ENCODE peak calls at places on chromosomes 7 and 10, in eight cellular contexts. One of them, this sample, is unnamed.

GRCh38 chr7:4725014-4725951 is 43.2 kb downstream of the FOXK1 start:
- DNase-seq in naive thymus-derived CD8-positive, alpha-beta T cell: peak; percentile 42
- DNase-seq in left cardiac atrium: peak; percentile 88
- DNase-seq in stimulated activated CD8-positive, alpha-beta memory T cell treated with anti-CD3 and anti-CD28 coated beads, Interleukin-7, amount 100 ng/mL, for 1 hour: peak; percentile 26
- DNase-seq in H54: peak; percentile 89
- DNase-seq in head of caudate nucleus: peak; percentile 83
- DNase-seq in bronchial epithelial cell: peak; percentile 63
- DNase-seq in Peyer's patch: peak; percentile 75
- DNase-seq in this sample: peak; percentile 90

GRCh38 chr10:60423920-60424319 is 34.2 kb upstream of the ANK3 start:
- DNase-seq in naive thymus-derived CD8-positive, alpha-beta T cell: no peak
- DNase-seq in left cardiac atrium: no peak
- DNase-seq in stimulated activated CD8-positive, alpha-beta memory T cell treated with anti-CD3 and anti-CD28 coated beads, Interleukin-7, amount 100 ng/mL, for 1 hour: no peak
- DNase-seq in H54: no peak
- DNase-seq in head of caudate nucleus: no peak
- DNase-seq in bronchial epithelial cell: no peak
- DNase-seq in Peyer's patch: no peak
- DNase-seq in this sample: no peak

GRCh38 chr7:74290999-74291441 is 1.8 kb downstream of the CLIP2 start:
- DNase-seq in naive thymus-derived CD8-positive, alpha-beta T cell: no peak
- DNase-seq in left cardiac atrium: no peak
- DNase-seq in stimulated activated CD8-positive, alpha-beta memory T cell treated with anti-CD3 and anti-CD28 coated beads, Interleukin-7, amount 100 ng/mL, for 1 hour: no peak
- DNase-seq in H54: no peak
- DNase-seq in head of caudate nucleus: peak; percentile 74
- DNase-seq in bronchial epithelial cell: no peak
- DNase-seq in Peyer's patch: no peak
- DNase-seq in this sample: no peak

GRCh38 chr7:7830122-7830878 is 111.9 kb upstream of the RPA3 start:
- DNase-seq in naive thymus-derived CD8-positive, alpha-beta T cell: no peak
- DNase-seq in left cardiac atrium: no peak
- DNase-seq in stimulated activated CD8-positive, alpha-beta memory T cell treated with anti-CD3 and anti-CD28 coated beads, Interleukin-7, amount 100 ng/mL, for 1 hour: no peak
- DNase-seq in H54: no peak
- DNase-seq in head of caudate nucleus: no peak
- DNase-seq in bronchial epithelial cell: peak; percentile 33
- DNase-seq in Peyer's patch: no peak
- DNase-seq in this sample: no peak

GRCh38 chr7:101779267-101779666 is 38.2 kb upstream of the CUX1 start:
- DNase-seq in naive thymus-derived CD8-positive, alpha-beta T cell: no peak
- DNase-seq in left cardiac atrium: no peak
- DNase-seq in stimulated activated CD8-positive, alpha-beta memory T cell treated with anti-CD3 and anti-CD28 coated beads, Interleukin-7, amount 100 ng/mL, for 1 hour: no peak
- DNase-seq in H54: no peak
- DNase-seq in head of caudate nucleus: no peak
- DNase-seq in bronchial epithelial cell: no peak
- DNase-seq in Peyer's patch: no peak
- DNase-seq in this sample: no peak

GRCh38 chr7:85074-85945 is 107.1 kb upstream of the FAM20C start:
- DNase-seq in naive thymus-derived CD8-positive, alpha-beta T cell: no peak
- DNase-seq in left cardiac atrium: no peak
- DNase-seq in stimulated activated CD8-positive, alpha-beta memory T cell treated with anti-CD3 and anti-CD28 coated beads, Interleukin-7, amount 100 ng/mL, for 1 hour: no peak
- DNase-seq in H54: peak; percentile 99
- DNase-seq in head of caudate nucleus: no peak
- DNase-seq in bronchial epithelial cell: no peak
- DNase-seq in Peyer's patch: no peak
- DNase-seq in this sample: no peak

GRCh38 chr7:73870041-73870492 is 9.1 kb downstream of the TMEM270 start:
- DNase-seq in naive thymus-derived CD8-positive, alpha-beta T cell: no peak
- DNase-seq in left cardiac atrium: peak; percentile 31
- DNase-seq in stimulated activated CD8-positive, alpha-beta memory T cell treated with anti-CD3 and anti-CD28 coated beads, Interleukin-7, amount 100 ng/mL, for 1 hour: no peak
- DNase-seq in H54: no peak
- DNase-seq in head of caudate nucleus: no peak
- DNase-seq in bronchial epithelial cell: no peak
- DNase-seq in Peyer's patch: no peak
- DNase-seq in this sample: no peak

GRCh38 chr7:108561047-108561619 is 8.4 kb downstream of the THAP5 start:
- DNase-seq in naive thymus-derived CD8-positive, alpha-beta T cell: no peak
- DNase-seq in left cardiac atrium: no peak
- DNase-seq in stimulated activated CD8-positive, alpha-beta memory T cell treated with anti-CD3 and anti-CD28 coated beads, Interleukin-7, amount 100 ng/mL, for 1 hour: no peak
- DNase-seq in H54: no peak
- DNase-seq in head of caudate nucleus: no peak
- DNase-seq in bronchial epithelial cell: no peak
- DNase-seq in Peyer's patch: no peak
- DNase-seq in this sample: no peak

GRCh38 chr7:37180828-37181549 is 267.7 kb downstream of the ELMO1 start:
- DNase-seq in naive thymus-derived CD8-positive, alpha-beta T cell: no peak
- DNase-seq in left cardiac atrium: no peak
- DNase-seq in stimulated activated CD8-positive, alpha-beta memory T cell treated with anti-CD3 and anti-CD28 coated beads, Interleukin-7, amount 100 ng/mL, for 1 hour: no peak
- DNase-seq in H54: no peak
- DNase-seq in head of caudate nucleus: no peak
- DNase-seq in bronchial epithelial cell: no peak
- DNase-seq in Peyer's patch: no peak
- DNase-seq in this sample: no peak

GRCh38 chr10:8946451-8946850 is 892.0 kb downstream of the GATA3 start:
- DNase-seq in naive thymus-derived CD8-positive, alpha-beta T cell: no peak
- DNase-seq in left cardiac atrium: no peak
- DNase-seq in stimulated activated CD8-positive, alpha-beta memory T cell treated with anti-CD3 and anti-CD28 coated beads, Interleukin-7, amount 100 ng/mL, for 1 hour: no peak
- DNase-seq in H54: no peak
- DNase-seq in head of caudate nucleus: no peak
- DNase-seq in bronchial epithelial cell: no peak
- DNase-seq in Peyer's patch: no peak
- DNase-seq in this sample: no peak

GRCh38 chr10:114879541-114880158 is 58.1 kb downstream of the FHIP2A start:
- DNase-seq in naive thymus-derived CD8-positive, alpha-beta T cell: no peak
- DNase-seq in left cardiac atrium: no peak
- DNase-seq in stimulated activated CD8-positive, alpha-beta memory T cell treated with anti-CD3 and anti-CD28 coated beads, Interleukin-7, amount 100 ng/mL, for 1 hour: no peak
- DNase-seq in H54: no peak
- DNase-seq in head of caudate nucleus: no peak
- DNase-seq in bronchial epithelial cell: peak; percentile 26
- DNase-seq in Peyer's patch: peak; percentile 40
- DNase-seq in this sample: no peak

GRCh38 chr7:56062382-56062781 is 1.7 kb upstream of the SUMF2 start:
- DNase-seq in naive thymus-derived CD8-positive, alpha-beta T cell: no peak
- DNase-seq in left cardiac atrium: no peak
- DNase-seq in stimulated activated CD8-positive, alpha-beta memory T cell treated with anti-CD3 and anti-CD28 coated beads, Interleukin-7, amount 100 ng/mL, for 1 hour: no peak
- DNase-seq in H54: peak; percentile 49
- DNase-seq in head of caudate nucleus: no peak
- DNase-seq in bronchial epithelial cell: peak; percentile 55
- DNase-seq in Peyer's patch: no peak
- DNase-seq in this sample: no peak

GRCh38 chr7:25383402-25383801 is 155.1 kb upstream of the NPVF start:
- DNase-seq in naive thymus-derived CD8-positive, alpha-beta T cell: no peak
- DNase-seq in left cardiac atrium: no peak
- DNase-seq in stimulated activated CD8-positive, alpha-beta memory T cell treated with anti-CD3 and anti-CD28 coated beads, Interleukin-7, amount 100 ng/mL, for 1 hour: no peak
- DNase-seq in H54: no peak
- DNase-seq in head of caudate nucleus: no peak
- DNase-seq in bronchial epithelial cell: no peak
- DNase-seq in Peyer's patch: no peak
- DNase-seq in this sample: no peak

GRCh38 chr7:143362126-143362961 is at the start of gene FAM131B:
- DNase-seq in naive thymus-derived CD8-positive, alpha-beta T cell: no peak
- DNase-seq in left cardiac atrium: no peak
- DNase-seq in stimulated activated CD8-positive, alpha-beta memory T cell treated with anti-CD3 and anti-CD28 coated beads, Interleukin-7, amount 100 ng/mL, for 1 hour: no peak
- DNase-seq in H54: no peak
- DNase-seq in head of caudate nucleus: peak; percentile 78
- DNase-seq in bronchial epithelial cell: no peak
- DNase-seq in Peyer's patch: no peak
- DNase-seq in this sample: no peak

GRCh38 chr10:74728225-74728624 is 98.2 kb upstream of the KAT6B start:
- DNase-seq in naive thymus-derived CD8-positive, alpha-beta T cell: no peak
- DNase-seq in left cardiac atrium: no peak
- DNase-seq in stimulated activated CD8-positive, alpha-beta memory T cell treated with anti-CD3 and anti-CD28 coated beads, Interleukin-7, amount 100 ng/mL, for 1 hour: no peak
- DNase-seq in H54: peak; percentile 20
- DNase-seq in head of caudate nucleus: no peak
- DNase-seq in bronchial epithelial cell: peak; percentile 12
- DNase-seq in Peyer's patch: no peak
- DNase-seq in this sample: no peak

GRCh38 chr7:142478479-142479220 is 220.8 kb upstream of the PRSS58 start:
- DNase-seq in naive thymus-derived CD8-positive, alpha-beta T cell: no peak
- DNase-seq in left cardiac atrium: no peak
- DNase-seq in stimulated activated CD8-positive, alpha-beta memory T cell treated with anti-CD3 and anti-CD28 coated beads, Interleukin-7, amount 100 ng/mL, for 1 hour: no peak
- DNase-seq in H54: peak; percentile 13
- DNase-seq in head of caudate nucleus: no peak
- DNase-seq in bronchial epithelial cell: peak; percentile 55
- DNase-seq in Peyer's patch: no peak
- DNase-seq in this sample: no peak

GRCh38 chr10:43135064-43135463 is 3.2 kb upstream of the CSGALNACT2 start:
- DNase-seq in naive thymus-derived CD8-positive, alpha-beta T cell: no peak
- DNase-seq in left cardiac atrium: no peak
- DNase-seq in stimulated activated CD8-positive, alpha-beta memory T cell treated with anti-CD3 and anti-CD28 coated beads, Interleukin-7, amount 100 ng/mL, for 1 hour: no peak
- DNase-seq in H54: no peak
- DNase-seq in head of caudate nucleus: no peak
- DNase-seq in bronchial epithelial cell: no peak
- DNase-seq in Peyer's patch: no peak
- DNase-seq in this sample: no peak

GRCh38 chr10:84214612-84215235 is 10.6 kb downstream of the LRIT2 start:
- DNase-seq in naive thymus-derived CD8-positive, alpha-beta T cell: no peak
- DNase-seq in left cardiac atrium: no peak
- DNase-seq in stimulated activated CD8-positive, alpha-beta memory T cell treated with anti-CD3 and anti-CD28 coated beads, Interleukin-7, amount 100 ng/mL, for 1 hour: no peak
- DNase-seq in H54: no peak
- DNase-seq in head of caudate nucleus: peak; percentile 43
- DNase-seq in bronchial epithelial cell: peak; percentile 24
- DNase-seq in Peyer's patch: no peak
- DNase-seq in this sample: no peak

GRCh38 chr10:90644165-90644564 is 213.7 kb downstream of the HTR7 start:
- DNase-seq in naive thymus-derived CD8-positive, alpha-beta T cell: no peak
- DNase-seq in left cardiac atrium: no peak
- DNase-seq in stimulated activated CD8-positive, alpha-beta memory T cell treated with anti-CD3 and anti-CD28 coated beads, Interleukin-7, amount 100 ng/mL, for 1 hour: no peak
- DNase-seq in H54: no peak
- DNase-seq in head of caudate nucleus: no peak
- DNase-seq in bronchial epithelial cell: peak; percentile 58
- DNase-seq in Peyer's patch: no peak
- DNase-seq in this sample: no peak

GRCh38 chr10:97412891-97413304 is 11.8 kb upstream of the RRP12 start:
- DNase-seq in naive thymus-derived CD8-positive, alpha-beta T cell: no peak
- DNase-seq in left cardiac atrium: no peak
- DNase-seq in stimulated activated CD8-positive, alpha-beta memory T cell treated with anti-CD3 and anti-CD28 coated beads, Interleukin-7, amount 100 ng/mL, for 1 hour: no peak
- DNase-seq in H54: no peak
- DNase-seq in head of caudate nucleus: no peak
- DNase-seq in bronchial epithelial cell: peak; percentile 99
- DNase-seq in Peyer's patch: no peak
- DNase-seq in this sample: no peak

GRCh38 chr10:48306870-48307531 is 524 bp downstream of the MAPK8 start:
- DNase-seq in naive thymus-derived CD8-positive, alpha-beta T cell: peak; percentile 59
- DNase-seq in left cardiac atrium: peak; percentile 75
- DNase-seq in stimulated activated CD8-positive, alpha-beta memory T cell treated with anti-CD3 and anti-CD28 coated beads, Interleukin-7, amount 100 ng/mL, for 1 hour: peak; percentile 27
- DNase-seq in H54: peak; percentile 52
- DNase-seq in head of caudate nucleus: peak; percentile 58
- DNase-seq in bronchial epithelial cell: no peak
- DNase-seq in Peyer's patch: peak; percentile 63
- DNase-seq in this sample: peak; percentile 66

GRCh38 chr7:133586253-133586652 is 333.4 kb downstream of the EXOC4 start:
- DNase-seq in naive thymus-derived CD8-positive, alpha-beta T cell: no peak
- DNase-seq in left cardiac atrium: no peak
- DNase-seq in stimulated activated CD8-positive, alpha-beta memory T cell treated with anti-CD3 and anti-CD28 coated beads, Interleukin-7, amount 100 ng/mL, for 1 hour: no peak
- DNase-seq in H54: no peak
- DNase-seq in head of caudate nucleus: no peak
- DNase-seq in bronchial epithelial cell: no peak
- DNase-seq in Peyer's patch: no peak
- DNase-seq in this sample: no peak

GRCh38 chr7:141575164-141575563 is 24.0 kb downstream of the AGK start:
- DNase-seq in naive thymus-derived CD8-positive, alpha-beta T cell: no peak
- DNase-seq in left cardiac atrium: no peak
- DNase-seq in stimulated activated CD8-positive, alpha-beta memory T cell treated with anti-CD3 and anti-CD28 coated beads, Interleukin-7, amount 100 ng/mL, for 1 hour: no peak
- DNase-seq in H54: no peak
- DNase-seq in head of caudate nucleus: no peak
- DNase-seq in bronchial epithelial cell: no peak
- DNase-seq in Peyer's patch: no peak
- DNase-seq in this sample: no peak

GRCh38 chr10:86538547-86538946 is 17.0 kb upstream of the WAPL start:
- DNase-seq in naive thymus-derived CD8-positive, alpha-beta T cell: no peak
- DNase-seq in left cardiac atrium: no peak
- DNase-seq in stimulated activated CD8-positive, alpha-beta memory T cell treated with anti-CD3 and anti-CD28 coated beads, Interleukin-7, amount 100 ng/mL, for 1 hour: no peak
- DNase-seq in H54: no peak
- DNase-seq in head of caudate nucleus: no peak
- DNase-seq in bronchial epithelial cell: no peak
- DNase-seq in Peyer's patch: no peak
- DNase-seq in this sample: no peak

GRCh38 chr7:51270965-51271364 is 45.6 kb downstream of the COBL start:
- DNase-seq in naive thymus-derived CD8-positive, alpha-beta T cell: no peak
- DNase-seq in left cardiac atrium: no peak
- DNase-seq in stimulated activated CD8-positive, alpha-beta memory T cell treated with anti-CD3 and anti-CD28 coated beads, Interleukin-7, amount 100 ng/mL, for 1 hour: no peak
- DNase-seq in H54: no peak
- DNase-seq in head of caudate nucleus: no peak
- DNase-seq in bronchial epithelial cell: no peak
- DNase-seq in Peyer's patch: no peak
- DNase-seq in this sample: no peak

GRCh38 chr10:99667108-99667751 is 7.9 kb downstream of the ENTPD7 start:
- DNase-seq in naive thymus-derived CD8-positive, alpha-beta T cell: no peak
- DNase-seq in left cardiac atrium: no peak
- DNase-seq in stimulated activated CD8-positive, alpha-beta memory T cell treated with anti-CD3 and anti-CD28 coated beads, Interleukin-7, amount 100 ng/mL, for 1 hour: no peak
- DNase-seq in H54: peak; percentile 57
- DNase-seq in head of caudate nucleus: no peak
- DNase-seq in bronchial epithelial cell: peak; percentile 92
- DNase-seq in Peyer's patch: no peak
- DNase-seq in this sample: no peak

This sample was measured in right atrium auricular region.